ENCODE peak calls at places on chromosomes 6 and 20, in seven cellular contexts. R is astrocyte of the spinal cord; Q is Peyer's patch; Z is IMR-90; L is neural crest cell; E is left ventricle myocardium inferior; A is CD4-positive, alpha-beta T cell. S is an unnamed sample.

GRCh38 chr20:58808296-58809046 is 42.2 kb downstream of the GNAS-AS1 start:
- DNase-seq in R (peak; percentile 4), Q (no peak), Z (peak; percentile 29), L (no peak), E (no peak), A (no peak), S (no peak)

GRCh38 chr20:46220808-46221207 is 87.5 kb downstream of the CDH22 start:
- DNase-seq in R (no peak), Q (no peak), Z (no peak), L (peak; percentile 22), E (no peak), A (no peak), S (no peak)

GRCh38 chr20:18187020-18187419 is 49.4 kb downstream of the KAT14 start:
- DNase-seq in R (no peak), Q (no peak), Z (no peak), L (no peak), E (no peak), A (no peak), S (no peak)

GRCh38 chr20:48052492-48052870 is 267.2 kb upstream of the SULF2 start:
- DNase-seq in R (no peak), Q (no peak), Z (no peak), L (no peak), E (no peak), A (no peak), S (peak; percentile 68)

GRCh38 chr20:31569163-31570020 is 35.7 kb upstream of the ID1 start:
- DNase-seq in R (peak; percentile 54), Q (peak; percentile 78), Z (peak; percentile 53), L (peak; percentile 84), E (peak; percentile 57), A (peak; percentile 52), S (peak; percentile 85)

GRCh38 chr6:49551126-49551865 is 828 bp downstream of the C6orf141 start:
- DNase-seq in R (peak; percentile 33), Q (peak; percentile 58), Z (no peak), L (peak; percentile 3), E (no peak), A (no peak), S (no peak)

GRCh38 chr6:37323568-37323967 is 30.2 kb upstream of the RNF8 start:
- DNase-seq in R (peak; percentile 15), Q (no peak), Z (peak; percentile 48), L (no peak), E (no peak), A (no peak), S (no peak)

GRCh38 chr20:9331707-9332435 is 182.5 kb upstream of the LAMP5 start:
- DNase-seq in R (no peak), Q (no peak), Z (no peak), L (no peak), E (no peak), A (no peak), S (no peak)

GRCh38 chr6:106102034-106102433 is 15.9 kb downstream of the PRDM1 start:
- DNase-seq in R (no peak), Q (no peak), Z (no peak), L (no peak), E (no peak), A (no peak), S (no peak)

GRCh38 chr6:50062051-50062450 is 12.3 kb upstream of the DEFB112 start:
- DNase-seq in R (no peak), Q (no peak), Z (peak; percentile 0), L (no peak), E (no peak), A (no peak), S (no peak)

GRCh38 chr6:104404377-104404776 is 455.3 kb downstream of the HACE1 start:
- DNase-seq in R (no peak), Q (no peak), Z (no peak), L (no peak), E (no peak), A (no peak), S (no peak)

GRCh38 chr6:42224222-42225042 is 6.8 kb upstream of the MRPS10 start:
- DNase-seq in R (peak; percentile 91), Q (no peak), Z (peak; percentile 97), L (no peak), E (no peak), A (no peak), S (no peak)

GRCh38 chr6:18388252-18388651 is 1.1 kb downstream of the RNF144B start:
- DNase-seq in R (peak; percentile 23), Q (no peak), Z (no peak), L (no peak), E (no peak), A (no peak), S (no peak)

GRCh38 chr6:37555040-37555781 is 55.5 kb upstream of the CCDC167 start:
- DNase-seq in R (no peak), Q (no peak), Z (no peak), L (no peak), E (no peak), A (no peak), S (no peak)

GRCh38 chr6:167505782-167506181 is 180.9 kb downstream of the TTLL2 start:
- DNase-seq in R (no peak), Q (no peak), Z (no peak), L (no peak), E (no peak), A (no peak), S (no peak)

GRCh38 chr6:36947570-36948351 is 6.8 kb upstream of the PI16 start:
- DNase-seq in R (no peak), Q (no peak), Z (peak; percentile 24), L (no peak), E (no peak), A (peak; percentile 25), S (no peak)

GRCh38 chr6:157908369-157909281 is 73.0 kb upstream of the SYNJ2 start:
- DNase-seq in R (no peak), Q (no peak), Z (no peak), L (no peak), E (no peak), A (no peak), S (no peak)

GRCh38 chr6:3162565-3163247 is 5.4 kb upstream of the TUBB2A start:
- DNase-seq in R (peak; percentile 78), Q (peak; percentile 94), Z (peak; percentile 71), L (peak; percentile 65), E (peak; percentile 70), A (peak; percentile 40), S (peak; percentile 75)

GRCh38 chr6:10425973-10426780 is 11.3 kb upstream of the TFAP2A start:
- DNase-seq in R (no peak), Q (peak; percentile 52), Z (no peak), L (no peak), E (no peak), A (no peak), S (no peak)
- TF ChIP-seq CTCF in R (no peak), Q (no peak), Z (no peak), L (no peak), E (no peak), A (no peak), S (no peak)

GRCh38 chr6:30743099-30744053 is 889 bp upstream of the FLOT1 start:
- DNase-seq in R (no peak), Q (peak; percentile 70), Z (peak; percentile 33), L (no peak), E (no peak), A (peak; percentile 25), S (peak; percentile 54)

GRCh38 chr6:30742316-30743098 is at the start of gene FLOT1:
- DNase-seq in R (peak; percentile 97), Q (peak; percentile 99), Z (peak; percentile 93), L (peak; percentile 79), E (peak; percentile 99), A (peak; percentile 75), S (peak; percentile 64)

GRCh38 chr6:30741789-30742315 is 635 bp downstream of the FLOT1 start:
- DNase-seq in R (no peak), Q (peak; percentile 53), Z (no peak), L (no peak), E (peak; percentile 64), A (no peak), S (no peak)

GRCh38 chr6:30740540-30740870 is 2.0 kb downstream of the FLOT1 start:
- DNase-seq in R (no peak), Q (no peak), Z (peak; percentile 31), L (no peak), E (no peak), A (no peak), S (no peak)

DNA sequence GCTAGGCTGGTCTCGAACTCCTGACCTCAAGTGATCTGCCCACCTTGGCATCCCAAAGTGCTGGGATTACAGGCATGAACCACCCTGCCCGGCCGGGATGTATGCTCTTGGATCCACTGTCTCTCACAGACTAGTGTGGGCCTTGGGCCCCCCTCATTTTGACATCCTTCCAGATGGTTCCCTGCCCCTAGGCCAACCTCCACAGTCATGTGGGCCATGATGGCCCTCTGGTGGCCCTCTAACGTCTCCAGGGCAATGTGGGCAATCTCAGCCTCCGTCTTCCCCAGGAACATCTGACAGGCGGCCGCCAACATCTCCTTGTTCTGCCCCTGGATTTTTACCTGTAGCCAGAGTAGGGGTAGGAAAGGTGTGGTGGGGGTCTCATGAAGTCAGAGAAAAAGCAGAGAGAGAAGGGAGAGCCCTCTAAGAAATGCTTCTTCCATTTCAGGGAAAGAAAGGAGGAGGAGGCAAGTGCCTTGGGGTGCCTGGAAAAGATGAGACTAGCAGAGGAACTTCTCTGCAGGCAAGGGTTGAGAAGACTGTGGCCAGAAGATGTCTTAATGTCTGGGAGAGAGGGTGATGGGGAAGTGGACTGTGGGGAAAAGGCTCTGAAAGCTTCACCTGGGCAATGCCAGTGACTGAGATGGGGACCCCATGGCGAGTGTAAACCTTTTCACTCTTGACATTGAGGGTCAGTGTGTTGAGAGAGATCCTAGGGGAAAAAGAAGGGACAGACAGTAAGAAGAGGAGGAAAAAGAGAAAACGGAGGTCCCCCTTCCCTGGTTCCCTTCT is 1.3 kb downstream of the FLOT1 start:
- DNase-seq in R (no peak), Q (no peak), Z (peak; percentile 45), L (no peak), E (no peak), A (no peak), S (no peak)
- TF ChIP-seq CTCF in R (no peak), Q (no peak), Z (no peak), L (no peak), E (no peak), A (no peak), S (no peak)

GRCh38 chr6:82588020-82588419 is 224.4 kb downstream of the TPBG start:
- DNase-seq in R (no peak), Q (no peak), Z (no peak), L (no peak), E (no peak), A (no peak), S (no peak)
- TF ChIP-seq CTCF in R (no peak), Q (no peak), Z (no peak), L (no peak), E (no peak), A (no peak), S (no peak)

DNA sequence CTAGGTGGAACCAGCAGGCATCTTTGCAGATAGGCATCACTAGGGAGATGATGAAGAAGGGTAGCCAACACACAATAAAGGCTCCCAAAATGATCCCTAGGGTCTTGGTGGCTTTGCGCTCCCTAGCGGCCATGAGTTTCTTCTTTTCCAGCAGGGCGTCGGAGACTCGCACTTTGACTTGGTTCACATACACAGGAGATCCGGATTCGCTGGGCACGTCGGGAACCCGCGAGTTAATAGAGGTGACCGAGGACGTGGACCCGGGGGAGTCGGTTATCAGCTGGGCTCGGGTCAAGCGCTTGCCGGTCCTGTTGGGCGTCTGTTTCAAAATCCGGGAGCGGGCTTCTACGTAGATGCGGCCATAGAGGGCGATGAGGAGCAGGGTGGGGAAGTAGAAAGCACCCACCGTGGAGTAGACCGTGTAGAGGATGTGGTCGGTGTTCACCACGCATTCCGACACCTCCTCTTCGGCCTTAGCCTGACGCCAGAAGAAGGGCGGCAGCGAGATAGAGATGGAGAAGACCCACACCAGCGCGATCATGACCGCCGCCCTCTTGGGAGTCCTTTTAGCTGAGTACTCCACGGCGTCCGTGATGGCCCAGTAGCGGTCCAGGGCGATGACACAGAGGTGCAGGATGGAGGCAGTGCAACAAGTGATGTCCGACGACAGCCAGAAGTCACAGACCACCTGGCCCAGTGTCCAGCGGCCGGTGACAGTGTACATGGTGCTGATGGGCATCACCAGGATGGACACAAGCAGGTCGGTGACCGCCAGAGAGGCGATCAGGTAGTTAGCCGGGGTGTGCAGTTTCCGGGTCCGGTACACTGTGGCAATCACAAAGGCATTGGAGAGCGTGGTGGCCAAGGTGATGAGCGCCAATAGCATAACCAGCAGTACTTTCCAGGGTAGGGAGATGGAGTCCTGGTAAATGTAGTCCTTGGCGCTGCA is 658 bp downstream of the HTR1B start:
- DNase-seq in R (peak; percentile 51), Q (no peak), Z (no peak), L (peak; percentile 7), E (no peak), A (no peak), S (no peak)
- TF ChIP-seq CTCF in R (peak; percentile 44), Q (no peak), Z (peak; percentile 17), L (peak; percentile 53), E (peak; percentile 10), A (no peak), S (no peak)